ENCODE peak calls at places on chromosomes 6 and 20, in ten cellular contexts. W is psoas muscle, A is upper lobe of right lung, Q is prostate gland, C is mucosa of descending colon, R is A549, E is Panc1, P is tibial nerve, I is heart right ventricle, N is sigmoid colon. L is an unnamed sample. For H3K4me1, the result is how much of the 10 kb centered on the place peaks cover.

GRCh38 chr20:17663486-17663885 is 18.6 kb downstream of the RRBP1 start:
- DNase-seq in A (no peak), W (no peak), C (no peak), P (no peak), N (peak), Q (no peak), E (no peak), R (no peak), I (no peak), L (no peak)

GRCh38 chr6:153170511-153170910 is 39.4 kb upstream of the RGS17 start:
- DNase-seq in P (no peak), N (no peak), E (no peak), W (no peak), C (no peak), A (no peak), R (peak), Q (no peak), I (no peak), L (no peak)

GRCh38 chr6:37648465-37649330 is 49.0 kb downstream of the MDGA1 start:
- DNase-seq in Q (no peak), W (no peak), A (peak), P (no peak), R (no peak), I (peak), C (peak), E (no peak), N (no peak), L (peak)

GRCh38 chr6:122726649-122727048 is 52.9 kb upstream of the FABP7 start:
- DNase-seq in W (no peak), R (peak), P (no peak), C (peak), N (no peak), Q (no peak), E (no peak), I (no peak), A (no peak), L (no peak)

GRCh38 chr6:25229671-25230321 is 49.4 kb upstream of the CARMIL1 start:
- DNase-seq in W (no peak), R (peak), P (no peak), C (no peak), Q (no peak), A (no peak), E (no peak), I (no peak), N (no peak), L (no peak)

GRCh38 chr20:58891686-58892125 is 39.2 kb downstream of the GNAS start:
- DNase-seq in E (no peak), C (peak), W (peak), A (peak), I (peak), Q (no peak), P (no peak), N (peak), R (peak), L (peak)

GRCh38 chr6:164152611-164153010 is 738.1 kb downstream of the QKI start:
- DNase-seq in W (no peak), R (no peak), I (no peak), Q (peak), E (no peak), N (no peak), A (no peak), P (no peak), C (no peak), L (no peak)

GRCh38 chr6:119720160-119720559 is 370.6 kb upstream of the MAN1A1 start:
- DNase-seq in E (no peak), Q (no peak), P (no peak), I (no peak), W (no peak), A (no peak), N (no peak), C (no peak), R (peak), L (no peak)

GRCh38 chr6:7249391-7249790 is 63.6 kb downstream of the SSR1 start:
- DNase-seq in A (no peak), C (no peak), E (no peak), I (no peak), Q (no peak), N (no peak), P (no peak), R (no peak), W (no peak), L (no peak)

GRCh38 chr6:159451051-159451450 is 242.0 kb downstream of the SOD2 start:
- DNase-seq in Q (no peak), N (no peak), A (no peak), C (no peak), E (no peak), R (no peak), I (no peak), P (no peak), W (no peak), L (no peak)

GRCh38 chr20:20360464-20360863 is 7.4 kb upstream of the INSM1 start:
- DNase-seq in W (no peak), P (peak), Q (peak), R (peak), C (peak), N (no peak), A (no peak), I (no peak), E (peak), L (peak)

GRCh38 chr6:45495404-45496084 is 117.8 kb upstream of the SUPT3H start:
- DNase-seq in Q (no peak), R (no peak), A (no peak), I (no peak), W (no peak), P (no peak), E (no peak), C (no peak), N (no peak), L (no peak)

GRCh38 chr20:61890210-61890609 is 175.5 kb downstream of the TAF4 start:
- DNase-seq in I (no peak), C (no peak), E (no peak), N (no peak), P (no peak), R (no peak), Q (no peak), W (no peak), A (no peak), L (no peak)

GRCh38 chr6:170202416-170203135 is 88.3 kb downstream of the DLL1 start:
- DNase-seq in E (no peak), R (no peak), P (peak), W (no peak), A (no peak), N (no peak), C (no peak), I (no peak), Q (peak), L (no peak)

GRCh38 chr6:10999994-11000393 is 44.1 kb downstream of the ELOVL2 start:
- DNase-seq in R (no peak), W (no peak), I (no peak), N (no peak), C (no peak), E (no peak), A (no peak), Q (no peak), P (no peak), L (no peak)

GRCh38 chr20:1735417-1736089 is 78.0 kb upstream of the SIRPG start:
- DNase-seq in Q (no peak), N (no peak), A (no peak), E (no peak), W (no peak), R (no peak), C (no peak), I (peak), P (no peak), L (no peak)

GRCh38 chr6:70834520-70834919 is 122.3 kb downstream of the B3GAT2 start:
- DNase-seq in E (no peak), P (no peak), R (no peak), W (no peak), I (no peak), C (no peak), N (no peak), A (no peak), Q (no peak), L (no peak)

GRCh38 chr20:354298-354977 is 7.5 kb downstream of the NRSN2 start:
- DNase-seq in A (peak), C (peak), Q (peak), E (no peak), I (peak), R (peak), W (peak), N (peak), P (peak), L (peak)

GRCh38 chr6:129923520-129923919 is 62.4 kb upstream of the TMEM244 start:
- DNase-seq in P (no peak), W (no peak), R (no peak), N (no peak), I (no peak), C (no peak), Q (no peak), A (no peak), E (no peak), L (no peak)

GRCh38 chr6:47041741-47042140 is 391 bp downstream of the ADGRF1 start:
- DNase-seq in C (no peak), Q (no peak), A (no peak), W (no peak), N (no peak), P (no peak), R (no peak), I (no peak), E (no peak), L (no peak)

GRCh38 chr6:11442495-11442894 is 95.1 kb upstream of the TMEM170B start:
- DNase-seq in R (no peak), A (no peak), Q (no peak), N (no peak), C (no peak), E (no peak), I (no peak), P (no peak), W (no peak), L (no peak)

GRCh38 chr20:64244870-64245603 is 10.5 kb upstream of the PCMTD2 start:
- DNase-seq in N (no peak), Q (no peak), I (no peak), A (no peak), W (no peak), C (no peak), P (no peak), R (no peak), E (no peak), L (peak)

GRCh38 chr6:90238663-90239542 is 57.7 kb downstream of the BACH2 start:
- DNase-seq in N (no peak), A (no peak), Q (no peak), R (no peak), I (no peak), W (no peak), P (no peak), E (no peak), C (no peak), L (no peak)

GRCh38 chr6:158165919-158166416 is 2.1 kb downstream of the SERAC1 start:
- DNase-seq in A (no peak), N (no peak), E (no peak), C (no peak), Q (no peak), R (no peak), P (no peak), W (no peak), I (no peak), L (no peak)

DNA sequence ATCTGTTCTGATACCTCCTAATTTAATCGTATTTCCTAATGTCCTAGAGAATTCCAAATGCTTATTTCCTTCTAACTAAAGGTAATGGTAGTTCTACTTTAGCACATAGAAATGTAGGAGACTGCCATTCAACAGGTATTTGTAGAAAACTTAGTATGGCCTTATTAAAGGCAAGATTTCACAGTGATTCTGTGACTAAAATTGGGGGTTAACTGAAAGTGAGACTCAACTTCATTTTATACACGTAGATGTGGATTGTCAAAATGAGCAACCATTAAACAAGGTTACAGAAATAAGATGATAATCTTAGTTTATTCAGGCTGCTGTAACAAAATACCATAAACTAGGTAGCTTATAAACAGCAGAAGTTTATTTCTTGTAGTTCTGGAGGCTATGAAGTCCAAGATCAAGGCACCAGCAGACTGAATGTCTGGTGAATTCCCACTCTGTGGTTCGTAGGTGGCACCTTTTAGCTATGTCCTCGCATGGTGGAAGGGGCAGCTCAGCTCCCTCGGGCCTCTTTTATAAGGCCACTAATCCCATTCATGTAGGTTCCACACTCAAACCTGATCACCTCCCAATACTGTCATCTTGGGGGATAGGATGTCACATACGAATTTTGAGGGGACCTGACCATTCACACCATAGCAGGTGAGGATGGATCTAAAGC is 38.7 kb downstream of the TAB2 start:
- DNase-seq in N (no peak), C (no peak), W (no peak), R (no peak), P (no peak), E (no peak), I (no peak), A (no peak), Q (no peak), L (no peak)
- H3K4me1 ChIP-seq in N (under half), C (under half), W (under half), R (under half), P (under half), E (under half), I (under half), A (under half), Q (under half), L (under half)

DNA sequence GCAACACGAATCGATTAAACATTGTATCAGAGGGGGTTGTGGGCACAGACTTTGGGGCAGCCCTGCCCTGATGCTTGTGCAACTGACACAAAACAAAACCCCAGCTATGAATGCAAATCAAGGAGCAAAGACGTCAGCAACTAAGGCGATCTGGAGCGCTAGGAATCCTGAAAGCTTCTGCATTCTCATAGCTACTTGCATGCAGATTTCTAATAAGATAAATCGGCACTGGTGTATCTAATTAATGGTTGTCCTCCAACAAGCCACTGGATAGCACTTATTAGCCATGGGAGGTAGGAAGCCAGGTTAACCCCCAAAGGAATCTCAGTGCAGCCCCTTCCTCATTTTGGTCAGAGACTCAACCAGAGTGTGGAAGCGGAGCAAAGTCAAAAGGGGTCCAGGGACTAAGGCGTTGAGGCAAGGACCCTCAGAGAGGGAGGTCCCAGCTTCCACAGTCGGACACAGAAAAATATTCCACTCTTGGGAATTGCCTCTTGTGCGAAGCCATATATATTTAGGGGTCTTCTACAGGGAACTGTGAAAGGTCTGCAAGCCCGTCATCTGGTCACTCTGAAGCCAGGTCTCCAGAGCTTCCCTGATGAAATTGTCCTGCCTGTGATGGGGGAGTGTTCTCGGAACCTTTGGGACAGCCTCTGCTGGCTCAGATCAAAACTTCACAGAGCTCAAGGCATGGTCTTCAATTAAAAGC is 160.9 kb downstream of the TBXT start:
- DNase-seq in Q (no peak), I (no peak), P (no peak), W (no peak), A (no peak), E (no peak), R (peak), C (no peak), N (no peak), L (no peak)
- H3K4me3 ChIP-seq in Q (no peak), I (peak), P (peak), W (peak), A (peak), E (no peak), R (peak), C (no peak), N (peak), L (peak)

GRCh38 chr20:53916173-53916512 is 154.3 kb downstream of the BCAS1 start:
- DNase-seq in N (no peak), P (no peak), Q (no peak), A (no peak), I (no peak), E (no peak), C (no peak), R (no peak), W (no peak), L (no peak)

GRCh38 chr20:53914861-53915458 is 155.4 kb downstream of the BCAS1 start:
- DNase-seq in W (no peak), C (no peak), A (no peak), R (no peak), E (no peak), Q (no peak), I (no peak), N (no peak), P (no peak), L (no peak)

GRCh38 chr20:53911301-53911700 is 159.1 kb downstream of the BCAS1 start:
- DNase-seq in A (no peak), C (no peak), W (no peak), P (no peak), I (no peak), E (no peak), R (no peak), N (no peak), Q (no peak), L (no peak)

GRCh38 chr20:53915459-53916172 is 154.8 kb downstream of the BCAS1 start:
- DNase-seq in P (peak), I (peak), W (peak), E (peak), Q (peak), N (peak), A (peak), C (peak), R (peak), L (peak)

DNA sequence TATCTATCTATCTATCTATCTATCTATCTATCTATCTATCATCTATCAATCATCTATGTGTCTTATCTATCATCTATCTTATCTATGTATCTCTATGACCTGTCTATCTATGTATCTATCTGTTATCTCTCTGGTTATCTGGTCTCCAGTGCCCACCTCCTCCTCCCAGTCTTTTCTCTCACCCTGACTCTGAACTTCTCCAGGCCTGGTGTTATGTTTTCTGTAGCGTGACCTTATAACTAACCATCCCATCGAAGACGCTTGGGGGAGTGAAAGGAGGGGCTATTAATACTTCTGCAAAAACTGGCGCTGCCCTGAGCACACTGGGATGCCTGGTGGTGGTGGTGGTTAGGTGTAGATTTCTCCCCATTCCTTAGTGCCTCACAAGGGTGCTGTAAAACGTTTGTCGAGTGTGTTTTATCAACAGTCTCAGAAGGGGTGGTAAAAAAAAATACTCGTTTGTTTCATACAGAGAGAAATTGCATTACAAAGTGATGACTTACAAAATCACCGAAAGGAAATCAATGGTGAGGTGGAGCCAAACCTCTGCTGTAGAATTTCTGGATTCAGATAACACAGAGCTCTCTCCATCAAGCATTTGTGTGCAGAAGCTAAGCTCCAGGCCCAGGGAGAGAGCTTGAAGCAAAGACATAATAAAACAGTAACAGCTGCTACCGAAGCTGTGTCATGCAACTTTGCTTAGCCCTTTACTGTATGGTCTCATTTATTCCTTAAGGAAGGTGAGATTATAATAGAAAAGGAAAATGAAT is 156.1 kb downstream of the BCAS1 start:
- DNase-seq in N (no peak), W (no peak), P (no peak), A (no peak), C (peak), I (no peak), E (no peak), R (no peak), Q (no peak), L (no peak)
- TF ChIP-seq CTCF in N (no peak), W (no peak), P (no peak), A (no peak), C (no peak), I (no peak), E (no peak), R (no peak), Q (no peak), L (no peak)

DNA sequence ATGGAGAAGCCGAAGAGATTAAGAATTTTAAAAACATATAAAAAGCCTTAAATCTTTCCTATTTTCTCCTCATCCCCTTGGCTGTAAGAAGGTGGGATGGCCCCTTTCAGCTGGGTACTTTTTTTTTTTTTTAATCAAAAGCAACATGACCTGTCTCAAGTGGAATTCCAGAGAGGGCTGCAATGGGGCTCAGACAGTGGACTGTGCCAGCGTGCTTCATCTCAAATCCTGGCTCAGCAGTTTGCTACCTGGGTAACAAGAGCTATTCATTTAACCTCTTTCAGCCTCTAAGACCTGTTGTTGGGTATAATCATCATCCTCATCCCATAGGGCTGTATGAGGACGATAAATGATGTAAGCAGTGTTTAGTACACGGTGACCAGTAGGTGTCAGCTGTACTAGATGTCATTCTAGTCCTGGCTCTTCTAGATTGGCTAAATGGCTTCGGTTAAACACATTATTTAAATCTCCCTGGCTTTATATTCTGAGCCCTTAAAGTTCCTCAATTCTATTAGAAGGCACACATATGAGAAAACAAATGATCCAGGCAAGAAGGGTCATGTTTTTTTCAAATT is 6.9 kb upstream of the PPP1R3G start:
- DNase-seq in Q (no peak), E (no peak), A (no peak), W (no peak), I (no peak), N (no peak), C (no peak), R (peak), P (no peak), L (no peak)
- H3K4me1 ChIP-seq in Q (under half), E (under half), A (under half), W (under half), I (under half), N (under half), C (under half), R (under half), P (under half), L (under half)

DNA sequence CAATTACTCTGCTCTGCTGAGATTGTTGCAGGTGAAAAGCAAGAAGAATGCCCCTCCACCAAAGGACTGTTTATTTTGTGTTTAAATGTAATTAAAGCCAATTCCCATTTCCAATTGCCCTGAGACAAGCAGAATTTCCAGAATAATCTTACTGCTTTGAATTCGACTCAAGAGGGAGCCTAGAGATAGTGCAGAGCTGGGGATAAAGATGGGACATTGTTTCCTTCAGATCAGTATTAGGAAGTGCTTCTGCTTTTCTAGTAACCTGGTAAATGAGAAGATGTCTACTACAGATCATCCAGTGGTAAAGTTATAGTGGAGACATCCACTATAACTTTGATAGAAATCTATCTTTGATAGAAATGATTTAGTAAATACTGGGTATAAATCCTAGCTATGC is 326.9 kb downstream of the UBE3D start:
- DNase-seq in Q (no peak), P (no peak), E (no peak), N (no peak), A (no peak), C (no peak), I (no peak), W (no peak), R (no peak), L (no peak)
- H3K4me3 ChIP-seq in Q (no peak), P (no peak), E (no peak), N (no peak), A (no peak), C (no peak), I (no peak), W (no peak), R (no peak), L (no peak)

L was measured in stomach.